ENCODE peak calls at places on chromosomes 5 and 9, in eight cellular contexts. X, C, R, T, L, I, M and O are unnamed samples.

GRCh38 chr9:19231126-19232035 is 888 bp downstream of the DENND4C start:
- DNase-seq in X (peak), C (no peak), R (peak), T (no peak), L (no peak), I (no peak), M (peak), O (peak)

GRCh38 chr9:16626577-16627130 is 243.8 kb downstream of the BNC2 start:
- DNase-seq in X (peak), C (no peak), R (peak), T (peak), L (no peak), I (no peak), M (no peak), O (no peak)

GRCh38 chr5:14416709-14417108 is 164.9 kb upstream of the OTULINL start:
- DNase-seq in X (no peak), C (no peak), R (no peak), T (no peak), L (no peak), I (no peak), M (no peak), O (no peak)

GRCh38 chr9:372143-372542 is 157.5 kb downstream of the DOCK8 start:
- DNase-seq in X (no peak), C (no peak), R (no peak), T (no peak), L (no peak), I (no peak), M (no peak), O (no peak)

GRCh38 chr5:31181376-31181987 is 12.0 kb upstream of the CDH6 start:
- DNase-seq in X (no peak), C (no peak), R (no peak), T (no peak), L (no peak), I (no peak), M (no peak), O (no peak)

GRCh38 chr9:38680827-38681226 is 39.1 kb downstream of the FAM240B start:
- DNase-seq in X (no peak), C (no peak), R (no peak), T (no peak), L (no peak), I (no peak), M (no peak), O (no peak)

GRCh38 chr5:115685966-115686691 is 60.3 kb upstream of the TMED7 start:
- DNase-seq in X (peak), C (no peak), R (no peak), T (no peak), L (no peak), I (no peak), M (peak), O (no peak)

GRCh38 chr9:123400926-123401503 is 45.0 kb downstream of the CRB2 start:
- DNase-seq in X (no peak), C (no peak), R (no peak), T (no peak), L (no peak), I (no peak), M (no peak), O (no peak)

GRCh38 chr9:84300271-84300670 is 40.3 kb downstream of the SLC28A3 start:
- DNase-seq in X (peak), C (no peak), R (no peak), T (no peak), L (no peak), I (no peak), M (no peak), O (no peak)

GRCh38 chr9:70947086-70947485 is 174.3 kb downstream of the TRPM3 start:
- DNase-seq in X (no peak), C (no peak), R (no peak), T (no peak), L (no peak), I (no peak), M (no peak), O (no peak)
- TF ChIP-seq REST in X (no peak), C (no peak), R (no peak), T (no peak), L (no peak), I (no peak), M (no peak), O (no peak)

GRCh38 chr9:1732670-1733069 is 282.5 kb upstream of the SMARCA2 start:
- DNase-seq in X (no peak), C (no peak), R (peak), T (no peak), L (no peak), I (no peak), M (no peak), O (no peak)
- TF ChIP-seq REST in X (no peak), C (no peak), R (no peak), T (no peak), L (no peak), I (no peak), M (no peak), O (no peak)

GRCh38 chr9:12776775-12777055 is 1.9 kb downstream of the LURAP1L start:
- DNase-seq in X (no peak), C (no peak), R (no peak), T (no peak), L (no peak), I (no peak), M (no peak), O (no peak)

GRCh38 chr9:12777149-12778010 is 2.6 kb downstream of the LURAP1L start:
- DNase-seq in X (no peak), C (no peak), R (no peak), T (no peak), L (no peak), I (no peak), M (no peak), O (no peak)

GRCh38 chr9:12775373-12775962 is 648 bp downstream of the LURAP1L start:
- DNase-seq in X (peak), C (no peak), R (no peak), T (no peak), L (no peak), I (no peak), M (peak), O (no peak)

GRCh38 chr9:12774861-12775367 is at the start of gene LURAP1L:
- DNase-seq in X (peak), C (peak), R (peak), T (no peak), L (no peak), I (peak), M (peak), O (no peak)

DNA sequence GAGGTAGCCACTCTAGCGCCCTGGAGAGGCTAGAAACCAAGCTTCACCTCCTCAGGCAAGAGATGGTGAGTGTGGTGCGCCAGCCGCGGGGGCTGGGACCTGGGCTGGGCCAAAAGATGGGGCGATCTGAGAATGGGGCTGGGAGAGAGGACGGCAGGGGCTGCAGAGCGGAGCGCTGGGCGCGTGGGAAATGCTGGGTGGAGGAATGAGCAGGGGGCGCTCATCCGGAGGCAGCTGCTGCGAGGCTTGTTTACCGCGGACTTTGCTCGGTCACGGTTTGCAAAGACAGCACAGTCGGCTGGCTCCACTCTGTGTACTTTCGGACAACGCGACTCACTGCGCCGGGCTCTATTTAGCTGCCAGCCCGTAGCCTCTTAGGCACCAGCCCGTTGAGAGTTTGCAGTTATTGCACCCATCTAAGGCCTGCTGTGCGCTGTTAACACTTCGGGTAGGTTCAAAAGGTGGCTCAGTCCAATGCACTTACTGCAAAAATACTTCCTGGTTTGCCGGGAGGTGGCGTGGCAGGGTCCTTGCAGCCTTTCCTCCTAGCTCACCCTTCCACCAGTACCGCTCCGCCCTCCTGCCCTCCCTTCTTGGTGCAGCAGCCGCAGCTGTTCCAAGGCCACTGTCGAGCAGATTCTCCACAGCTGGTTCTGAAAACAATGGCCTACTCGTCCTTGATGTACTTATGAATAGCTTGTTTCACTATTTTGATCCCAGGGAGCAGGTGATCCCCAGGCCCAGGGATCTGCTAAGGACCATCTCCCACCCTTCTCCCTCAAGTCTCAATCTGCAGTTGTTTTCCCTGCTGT is 1.3 kb downstream of the LURAP1L start:
- DNase-seq in X (peak), C (peak), R (peak), T (no peak), L (no peak), I (peak), M (peak), O (peak)
- TF ChIP-seq REST in X (no peak), C (no peak), R (no peak), T (no peak), L (no peak), I (no peak), M (no peak), O (no peak)

GRCh38 chr5:91998774-91999173 is 615.7 kb upstream of the ARRDC3 start:
- DNase-seq in X (peak), C (no peak), R (no peak), T (no peak), L (no peak), I (no peak), M (no peak), O (no peak)

GRCh38 chr5:92002875-92003274 is 619.8 kb upstream of the ARRDC3 start:
- DNase-seq in X (no peak), C (no peak), R (no peak), T (no peak), L (no peak), I (no peak), M (no peak), O (no peak)
- TF ChIP-seq REST in X (no peak), C (no peak), R (no peak), T (no peak), L (no peak), I (no peak), M (no peak), O (no peak)

GRCh38 chr9:26685857-26686256 is 206.7 kb downstream of the CAAP1 start:
- DNase-seq in X (no peak), C (no peak), R (peak), T (no peak), L (no peak), I (no peak), M (no peak), O (no peak)
- TF ChIP-seq REST in X (no peak), C (no peak), R (no peak), T (no peak), L (no peak), I (no peak), M (no peak), O (no peak)

DNA sequence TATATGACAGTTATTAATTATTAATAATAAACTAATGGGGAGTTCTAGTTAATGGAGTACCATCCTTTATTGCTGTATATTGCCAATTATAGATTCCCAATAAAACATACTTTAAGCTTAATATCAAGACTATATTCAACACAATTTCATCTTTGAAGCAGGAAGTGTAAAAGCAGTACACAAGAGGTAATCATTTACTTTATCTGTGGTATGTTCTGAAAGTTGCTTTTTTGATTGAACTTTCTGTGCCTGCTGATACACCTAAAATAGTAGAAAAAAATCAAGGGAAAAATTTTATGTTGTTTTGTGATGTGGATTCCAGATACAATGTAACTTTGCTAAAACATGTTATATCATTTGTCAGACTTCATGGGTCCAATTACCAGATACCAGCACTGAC is 58.0 kb downstream of the ACO1 start:
- DNase-seq in X (no peak), C (no peak), R (no peak), T (no peak), L (no peak), I (no peak), M (no peak), O (no peak)
- TF ChIP-seq REST in X (no peak), C (no peak), R (no peak), T (no peak), L (no peak), I (no peak), M (no peak), O (no peak)

DNA sequence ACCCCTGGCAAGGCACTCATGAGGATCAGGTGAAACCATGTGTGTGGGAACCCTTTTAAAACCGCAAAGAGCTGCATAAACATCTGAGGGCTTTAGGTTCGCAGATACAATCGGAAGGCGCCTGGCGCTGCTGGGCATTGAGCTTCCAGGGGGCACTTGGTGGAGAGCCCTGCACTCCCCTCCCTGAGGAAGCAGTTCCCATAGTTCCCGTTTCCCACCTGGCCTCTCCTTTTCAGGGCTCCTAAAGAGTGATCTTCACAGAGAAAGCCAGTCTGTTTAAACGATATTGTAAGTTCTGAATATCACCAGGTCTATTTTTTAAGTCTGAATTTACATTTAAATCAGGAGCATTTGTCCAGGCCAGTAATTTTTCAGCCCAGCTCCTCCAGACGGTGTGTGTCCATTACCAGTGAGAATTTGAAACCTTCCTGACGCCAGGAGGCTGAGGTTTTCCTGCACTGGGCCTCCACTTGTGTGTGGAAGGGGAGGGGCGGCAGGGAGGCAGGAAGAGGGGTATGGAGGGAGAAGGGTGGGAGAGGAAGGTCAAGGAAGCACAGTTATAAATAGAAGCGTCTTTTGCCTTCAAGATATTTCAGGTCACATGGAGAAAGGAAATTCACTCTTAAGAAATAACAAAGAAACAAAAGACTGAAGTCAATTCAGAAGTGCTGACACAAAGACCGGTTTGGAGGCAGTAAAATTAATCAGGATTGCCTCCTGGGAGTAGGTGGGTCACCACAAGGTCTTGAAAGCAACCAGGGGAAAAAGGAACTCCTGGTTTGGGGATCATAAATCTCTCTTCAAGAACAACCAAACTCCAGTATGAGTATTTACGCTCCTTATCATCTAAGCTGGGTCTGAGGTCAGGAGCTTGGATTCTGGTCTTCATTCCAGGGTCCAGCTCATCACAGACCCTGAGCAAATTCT is 14.3 kb upstream of the MGAT1 start:
- DNase-seq in X (no peak), C (no peak), R (no peak), T (no peak), L (no peak), I (no peak), M (no peak), O (no peak)
- TF ChIP-seq REST in X (no peak), C (no peak), R (no peak), T (no peak), L (no peak), I (no peak), M (no peak), O (no peak)

GRCh38 chr9:133459476-133460404 is at the start of gene CACFD1:
- DNase-seq in X (peak), C (peak), R (peak), T (peak), L (peak), I (peak), M (peak), O (peak)

GRCh38 chr9:133463234-133463863 is 3.6 kb downstream of the CACFD1 start:
- DNase-seq in X (peak), C (no peak), R (peak), T (no peak), L (no peak), I (no peak), M (no peak), O (no peak)

GRCh38 chr9:133460405-133461175 is 812 bp downstream of the CACFD1 start:
- DNase-seq in X (peak), C (no peak), R (peak), T (no peak), L (no peak), I (peak), M (no peak), O (no peak)

GRCh38 chr9:133463864-133464615 is 4.3 kb downstream of the CACFD1 start:
- DNase-seq in X (no peak), C (no peak), R (no peak), T (no peak), L (no peak), I (no peak), M (no peak), O (peak)

GRCh38 chr9:133461975-133462374 is 2.2 kb downstream of the CACFD1 start:
- DNase-seq in X (no peak), C (no peak), R (no peak), T (no peak), L (no peak), I (peak), M (no peak), O (no peak)
- TF ChIP-seq REST in X (no peak), C (no peak), R (no peak), T (no peak), L (no peak), I (no peak), M (no peak), O (no peak)

DNA sequence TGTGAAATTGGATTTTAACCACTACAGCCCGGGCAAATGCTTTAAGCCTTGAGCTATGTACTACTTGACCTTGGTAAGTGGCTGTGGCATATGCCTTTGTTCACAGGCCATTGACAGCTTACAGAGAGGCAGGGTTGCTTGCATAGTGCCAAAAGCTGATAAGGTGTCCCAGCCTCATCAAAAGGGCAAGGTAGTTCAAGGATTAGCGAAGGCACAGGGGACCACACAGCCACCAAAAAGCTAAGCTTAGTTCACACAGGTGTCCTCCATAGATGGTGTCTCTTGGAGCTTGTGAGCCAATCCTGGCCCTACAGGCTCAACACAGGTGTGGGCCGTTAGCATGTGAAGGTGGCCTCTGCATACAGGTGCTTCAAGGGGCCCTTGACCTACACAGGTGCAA is 86.8 kb downstream of the ZNF622 start:
- DNase-seq in X (no peak), C (no peak), R (no peak), T (no peak), L (no peak), I (no peak), M (no peak), O (no peak)
- TF ChIP-seq REST in X (no peak), C (no peak), R (no peak), T (no peak), L (no peak), I (no peak), M (no peak), O (no peak)